ENCODE peak calls at places on chromosomes 6 and 20, in eight cellular contexts. One of them, this sample, is unnamed.

GRCh38 chr20:419556-420168 is 11.6 kb downstream of the RBCK1 start:
- DNase-seq in upper lobe of left lung: peak; percentile 83
- DNase-seq in psoas muscle: no peak
- DNase-seq in thoracic aorta: no peak
- DNase-seq in GM12878: no peak
- DNase-seq in Peyer's patch: peak; percentile 59
- DNase-seq in A549: no peak
- DNase-seq in iPS DF 6.9: no peak
- DNase-seq in this sample: no peak

GRCh38 chr6:122432816-122433215 is 33.4 kb downstream of the HSF2 start:
- DNase-seq in A549: no peak
- DNase-seq in thoracic aorta: no peak
- DNase-seq in iPS DF 6.9: no peak
- DNase-seq in psoas muscle: no peak
- DNase-seq in Peyer's patch: no peak
- DNase-seq in upper lobe of left lung: no peak
- DNase-seq in GM12878: no peak
- DNase-seq in this sample: no peak

GRCh38 chr6:157001716-157002115 is 224.5 kb downstream of the ARID1B start:
- DNase-seq in thoracic aorta: no peak
- DNase-seq in GM12878: no peak
- DNase-seq in A549: no peak
- DNase-seq in psoas muscle: no peak
- DNase-seq in Peyer's patch: no peak
- DNase-seq in iPS DF 6.9: no peak
- DNase-seq in upper lobe of left lung: peak; percentile 55
- DNase-seq in this sample: no peak

GRCh38 chr6:128280960-128281359 is 239.4 kb downstream of the PTPRK start:
- DNase-seq in iPS DF 6.9: no peak
- DNase-seq in psoas muscle: no peak
- DNase-seq in upper lobe of left lung: no peak
- DNase-seq in GM12878: no peak
- DNase-seq in thoracic aorta: no peak
- DNase-seq in A549: no peak
- DNase-seq in Peyer's patch: no peak
- DNase-seq in this sample: no peak

GRCh38 chr6:4486543-4487319 is 289.5 kb upstream of the CDYL start:
- DNase-seq in psoas muscle: no peak
- DNase-seq in GM12878: no peak
- DNase-seq in upper lobe of left lung: no peak
- DNase-seq in Peyer's patch: no peak
- DNase-seq in A549: no peak
- DNase-seq in iPS DF 6.9: no peak
- DNase-seq in thoracic aorta: no peak
- DNase-seq in this sample: no peak

GRCh38 chr6:7513534-7513933 is 27.9 kb upstream of the DSP start:
- DNase-seq in iPS DF 6.9: no peak
- DNase-seq in A549: no peak
- DNase-seq in upper lobe of left lung: no peak
- DNase-seq in GM12878: no peak
- DNase-seq in thoracic aorta: no peak
- DNase-seq in Peyer's patch: no peak
- DNase-seq in psoas muscle: no peak
- DNase-seq in this sample: no peak

GRCh38 chr6:132364249-132364648 is 37.0 kb downstream of the MOXD1 start:
- DNase-seq in A549: no peak
- DNase-seq in GM12878: no peak
- DNase-seq in upper lobe of left lung: no peak
- DNase-seq in psoas muscle: no peak
- DNase-seq in thoracic aorta: no peak
- DNase-seq in iPS DF 6.9: no peak
- DNase-seq in Peyer's patch: no peak
- DNase-seq in this sample: no peak

GRCh38 chr6:166707045-166707444 is 80.0 kb upstream of the RPS6KA2 start:
- DNase-seq in psoas muscle: peak; percentile 76
- DNase-seq in thoracic aorta: no peak
- DNase-seq in GM12878: no peak
- DNase-seq in upper lobe of left lung: peak; percentile 82
- DNase-seq in A549: peak; percentile 35
- DNase-seq in Peyer's patch: peak; percentile 21
- DNase-seq in iPS DF 6.9: peak; percentile 52
- DNase-seq in this sample: peak; percentile 36

GRCh38 chr6:13615802-13616140 is 636 bp downstream of the NOL7 start:
- DNase-seq in Peyer's patch: peak; percentile 53
- DNase-seq in upper lobe of left lung: peak; percentile 77
- DNase-seq in iPS DF 6.9: no peak
- DNase-seq in thoracic aorta: no peak
- DNase-seq in A549: no peak
- DNase-seq in psoas muscle: peak; percentile 80
- DNase-seq in GM12878: no peak
- DNase-seq in this sample: peak; percentile 39

GRCh38 chr6:5411414-5411813 is 150.1 kb downstream of the FARS2 start:
- DNase-seq in psoas muscle: no peak
- DNase-seq in thoracic aorta: no peak
- DNase-seq in upper lobe of left lung: no peak
- DNase-seq in A549: no peak
- DNase-seq in iPS DF 6.9: no peak
- DNase-seq in GM12878: no peak
- DNase-seq in Peyer's patch: no peak
- DNase-seq in this sample: no peak

GRCh38 chr6:90393232-90393884 is 96.7 kb upstream of the BACH2 start:
- DNase-seq in psoas muscle: peak; percentile 61
- DNase-seq in GM12878: no peak
- DNase-seq in A549: peak; percentile 38
- DNase-seq in Peyer's patch: peak; percentile 74
- DNase-seq in thoracic aorta: no peak
- DNase-seq in upper lobe of left lung: no peak
- DNase-seq in iPS DF 6.9: no peak
- DNase-seq in this sample: peak; percentile 72

GRCh38 chr6:114159727-114160126 is 183.1 kb downstream of the HS3ST5 start:
- DNase-seq in upper lobe of left lung: no peak
- DNase-seq in iPS DF 6.9: no peak
- DNase-seq in thoracic aorta: no peak
- DNase-seq in A549: no peak
- DNase-seq in Peyer's patch: no peak
- DNase-seq in GM12878: no peak
- DNase-seq in psoas muscle: no peak
- DNase-seq in this sample: no peak

GRCh38 chr6:136563386-136564152 is 13.3 kb upstream of the MAP7 start:
- DNase-seq in psoas muscle: no peak
- DNase-seq in upper lobe of left lung: no peak
- DNase-seq in Peyer's patch: no peak
- DNase-seq in iPS DF 6.9: no peak
- DNase-seq in thoracic aorta: peak; percentile 8
- DNase-seq in A549: no peak
- DNase-seq in GM12878: no peak
- DNase-seq in this sample: no peak

GRCh38 chr6:38370653-38371311 is 268.9 kb downstream of the BTBD9 start:
- DNase-seq in psoas muscle: no peak
- DNase-seq in iPS DF 6.9: no peak
- DNase-seq in Peyer's patch: no peak
- DNase-seq in GM12878: no peak
- DNase-seq in A549: no peak
- DNase-seq in upper lobe of left lung: no peak
- DNase-seq in thoracic aorta: no peak
- DNase-seq in this sample: no peak

GRCh38 chr6:156778615-156779205 is 1.5 kb downstream of the ARID1B start:
- DNase-seq in psoas muscle: peak; percentile 75
- DNase-seq in Peyer's patch: peak; percentile 41
- DNase-seq in upper lobe of left lung: peak; percentile 93
- DNase-seq in GM12878: no peak
- DNase-seq in iPS DF 6.9: no peak
- DNase-seq in A549: peak; percentile 42
- DNase-seq in thoracic aorta: no peak
- DNase-seq in this sample: peak; percentile 60

GRCh38 chr6:71139249-71139648 is 149.4 kb upstream of the OGFRL1 start:
- DNase-seq in A549: no peak
- DNase-seq in psoas muscle: no peak
- DNase-seq in Peyer's patch: no peak
- DNase-seq in iPS DF 6.9: no peak
- DNase-seq in GM12878: no peak
- DNase-seq in upper lobe of left lung: no peak
- DNase-seq in thoracic aorta: no peak
- DNase-seq in this sample: peak; percentile 2

GRCh38 chr6:37314803-37315515 is 38.8 kb upstream of the RNF8 start:
- DNase-seq in upper lobe of left lung: no peak
- DNase-seq in psoas muscle: no peak
- DNase-seq in GM12878: no peak
- DNase-seq in thoracic aorta: no peak
- DNase-seq in A549: peak; percentile 38
- DNase-seq in Peyer's patch: no peak
- DNase-seq in iPS DF 6.9: peak; percentile 20
- DNase-seq in this sample: peak; percentile 66

GRCh38 chr20:50146732-50147662 is 6.5 kb downstream of the PEDS1 start:
- DNase-seq in thoracic aorta: no peak
- DNase-seq in iPS DF 6.9: no peak
- DNase-seq in GM12878: peak; percentile 45
- DNase-seq in A549: no peak
- DNase-seq in upper lobe of left lung: peak; percentile 82
- DNase-seq in psoas muscle: peak; percentile 66
- DNase-seq in Peyer's patch: peak; percentile 77
- DNase-seq in this sample: peak; percentile 81

GRCh38 chr6:7328159-7328713 is 15.2 kb upstream of the SSR1 start:
- DNase-seq in GM12878: no peak
- DNase-seq in psoas muscle: no peak
- DNase-seq in iPS DF 6.9: no peak
- DNase-seq in A549: no peak
- DNase-seq in upper lobe of left lung: no peak
- DNase-seq in thoracic aorta: no peak
- DNase-seq in Peyer's patch: no peak
- DNase-seq in this sample: no peak

GRCh38 chr6:27251672-27252251 is 4.3 kb downstream of the PRSS16 start:
- DNase-seq in iPS DF 6.9: peak; percentile 91
- DNase-seq in A549: peak; percentile 92
- DNase-seq in GM12878: peak; percentile 40
- DNase-seq in psoas muscle: peak; percentile 65
- DNase-seq in thoracic aorta: no peak
- DNase-seq in Peyer's patch: peak; percentile 75
- DNase-seq in upper lobe of left lung: peak; percentile 93
- DNase-seq in this sample: peak; percentile 95

GRCh38 chr6:34817337-34817910 is 25.5 kb downstream of the BLTP3A start:
- DNase-seq in iPS DF 6.9: no peak
- DNase-seq in upper lobe of left lung: no peak
- DNase-seq in A549: no peak
- DNase-seq in GM12878: no peak
- DNase-seq in Peyer's patch: no peak
- DNase-seq in psoas muscle: no peak
- DNase-seq in thoracic aorta: no peak
- DNase-seq in this sample: peak; percentile 10

DNA sequence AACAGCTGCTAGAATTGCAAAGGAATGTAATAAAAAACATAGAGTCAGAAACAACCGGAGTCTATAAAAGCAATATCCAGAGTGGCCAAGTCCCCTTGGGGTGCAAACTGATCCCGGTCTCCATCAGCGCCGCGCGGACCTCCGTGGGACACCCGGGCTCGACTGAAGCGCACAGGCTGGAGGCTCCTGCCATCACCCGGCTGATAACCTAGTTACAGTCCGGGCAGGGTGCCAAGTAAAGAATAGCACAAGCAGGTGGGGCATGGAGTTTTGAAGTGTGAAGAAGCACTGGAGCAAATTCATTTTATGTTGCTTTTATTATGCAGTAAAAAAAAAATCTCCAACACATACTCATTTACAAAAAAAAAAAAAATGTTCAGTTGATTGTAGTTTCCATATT is 205.1 kb upstream of the GMDS start:
- DNase-seq in upper lobe of left lung: peak; percentile 63
- DNase-seq in A549: no peak
- DNase-seq in GM12878: no peak
- DNase-seq in thoracic aorta: peak; percentile 11
- DNase-seq in psoas muscle: peak; percentile 68
- DNase-seq in Peyer's patch: no peak
- DNase-seq in iPS DF 6.9: no peak
- DNase-seq in this sample: no peak
- H3K4me3 ChIP-seq in upper lobe of left lung: no peak overlapping the region
- H3K4me3 ChIP-seq in A549: no peak overlapping the region
- H3K4me3 ChIP-seq in GM12878: no peak overlapping the region
- H3K4me3 ChIP-seq in thoracic aorta: peak overlapping the region; percentile 28
- H3K4me3 ChIP-seq in psoas muscle: no peak overlapping the region
- H3K4me3 ChIP-seq in Peyer's patch: no peak overlapping the region
- H3K4me3 ChIP-seq in iPS DF 6.9: no peak overlapping the region
- H3K4me3 ChIP-seq in this sample: no peak overlapping the region

GRCh38 chr6:19838442-19839236 is 1.5 kb downstream of the ID4 start:
- DNase-seq in psoas muscle: peak; percentile 54
- DNase-seq in Peyer's patch: no peak
- DNase-seq in upper lobe of left lung: peak; percentile 91
- DNase-seq in iPS DF 6.9: no peak
- DNase-seq in thoracic aorta: no peak
- DNase-seq in A549: peak; percentile 27
- DNase-seq in GM12878: no peak
- DNase-seq in this sample: peak; percentile 35
- H3K4me3 ChIP-seq in psoas muscle: peak overlapping the region; percentile 80
- H3K4me3 ChIP-seq in Peyer's patch: peak overlapping the region; percentile 48
- H3K4me3 ChIP-seq in upper lobe of left lung: peak overlapping the region; percentile 69
- H3K4me3 ChIP-seq in iPS DF 6.9: peak overlapping the region; percentile 90
- H3K4me3 ChIP-seq in thoracic aorta: peak overlapping the region; percentile 74
- H3K4me3 ChIP-seq in A549: peak overlapping the region; percentile 59
- H3K4me3 ChIP-seq in GM12878: no peak overlapping the region
- H3K4me3 ChIP-seq in this sample: peak overlapping the region; percentile 15

DNA sequence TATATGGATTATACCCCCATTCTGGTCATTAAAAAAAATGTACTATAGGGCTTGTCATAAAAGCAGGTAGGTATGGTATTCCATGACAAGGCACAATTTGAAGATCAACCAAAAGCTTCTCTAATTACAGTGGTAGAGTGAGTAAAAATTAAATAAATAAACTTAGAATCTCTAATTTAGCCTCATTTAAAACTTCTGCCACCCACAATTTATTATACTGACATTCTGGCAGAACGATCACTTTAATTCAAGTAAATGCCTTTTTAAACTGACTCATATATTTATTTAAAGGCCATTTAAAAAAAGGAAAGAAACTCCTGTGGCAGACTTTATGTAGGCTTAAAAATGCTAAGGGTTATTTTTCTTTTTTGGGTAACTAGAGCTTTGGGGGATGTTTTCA is 68.3 kb upstream of the PHACTR2 start:
- DNase-seq in psoas muscle: no peak
- DNase-seq in iPS DF 6.9: no peak
- DNase-seq in upper lobe of left lung: no peak
- DNase-seq in A549: no peak
- DNase-seq in Peyer's patch: no peak
- DNase-seq in GM12878: no peak
- DNase-seq in thoracic aorta: no peak
- DNase-seq in this sample: no peak
- H3K4me3 ChIP-seq in psoas muscle: no peak overlapping the region
- H3K4me3 ChIP-seq in iPS DF 6.9: no peak overlapping the region
- H3K4me3 ChIP-seq in upper lobe of left lung: no peak overlapping the region
- H3K4me3 ChIP-seq in A549: no peak overlapping the region
- H3K4me3 ChIP-seq in Peyer's patch: no peak overlapping the region
- H3K4me3 ChIP-seq in GM12878: no peak overlapping the region
- H3K4me3 ChIP-seq in thoracic aorta: no peak overlapping the region
- H3K4me3 ChIP-seq in this sample: no peak overlapping the region

GRCh38 chr20:17142666-17143065 is 84.2 kb upstream of the PCSK2 start:
- DNase-seq in A549: no peak
- DNase-seq in GM12878: no peak
- DNase-seq in iPS DF 6.9: no peak
- DNase-seq in Peyer's patch: no peak
- DNase-seq in thoracic aorta: no peak
- DNase-seq in psoas muscle: no peak
- DNase-seq in upper lobe of left lung: no peak
- DNase-seq in this sample: no peak
- H3K4me3 ChIP-seq in A549: no peak overlapping the region
- H3K4me3 ChIP-seq in GM12878: no peak overlapping the region
- H3K4me3 ChIP-seq in iPS DF 6.9: no peak overlapping the region
- H3K4me3 ChIP-seq in Peyer's patch: no peak overlapping the region
- H3K4me3 ChIP-seq in thoracic aorta: no peak overlapping the region
- H3K4me3 ChIP-seq in psoas muscle: no peak overlapping the region
- H3K4me3 ChIP-seq in upper lobe of left lung: no peak overlapping the region
- H3K4me3 ChIP-seq in this sample: no peak overlapping the region

GRCh38 chr20:58655328-58656094 is 4.4 kb downstream of the STX16 start:
- DNase-seq in upper lobe of left lung: no peak
- DNase-seq in Peyer's patch: no peak
- DNase-seq in psoas muscle: no peak
- DNase-seq in thoracic aorta: no peak
- DNase-seq in GM12878: no peak
- DNase-seq in A549: no peak
- DNase-seq in iPS DF 6.9: no peak
- DNase-seq in this sample: no peak
- H3K4me3 ChIP-seq in upper lobe of left lung: no peak overlapping the region
- H3K4me3 ChIP-seq in Peyer's patch: no peak overlapping the region
- H3K4me3 ChIP-seq in psoas muscle: no peak overlapping the region
- H3K4me3 ChIP-seq in thoracic aorta: no peak overlapping the region
- H3K4me3 ChIP-seq in GM12878: peak overlapping the region; percentile 53
- H3K4me3 ChIP-seq in A549: no peak overlapping the region
- H3K4me3 ChIP-seq in iPS DF 6.9: no peak overlapping the region
- H3K4me3 ChIP-seq in this sample: no peak overlapping the region